ENCODE peak calls at places on chromosome 5, in ten cellular contexts. J is A549, O is ovary, G is H1, D is suprapubic skin, U is GM12878, Q is stomach, F is SK-N-SH, I is upper lobe of left lung, K is K562. N is an unnamed sample.

GRCh38 chr5:73591102-73591695 is 25.7 kb downstream of the UTP15 start:
- DNase-seq in J (peak; percentile 64), O (peak; percentile 27), G (no peak), D (no peak), U (peak; percentile 28), Q (no peak), F (peak; percentile 54), I (no peak), K (peak; percentile 62), N (peak; percentile 92)

GRCh38 chr5:76303917-76304316 is 99.2 kb upstream of the IQGAP2 start:
- DNase-seq in J (no peak), O (no peak), G (no peak), D (no peak), U (peak; percentile 34), Q (peak; percentile 42), F (no peak), I (no peak), K (no peak), N (no peak)

GRCh38 chr5:71471193-71471592 is 15.7 kb downstream of the BDP1 start:
- DNase-seq in J (no peak), O (no peak), G (no peak), D (no peak), U (no peak), Q (no peak), F (no peak), I (no peak), K (no peak), N (no peak)

GRCh38 chr5:151094054-151094858 is 13.4 kb upstream of the TNIP1 start:
- DNase-seq in J (peak; percentile 43), O (no peak), G (no peak), D (no peak), U (no peak), Q (peak; percentile 48), F (no peak), I (no peak), K (no peak), N (no peak)

GRCh38 chr5:82259172-82259800 is 18.9 kb downstream of the RPS23 start:
- DNase-seq in J (peak; percentile 14), O (no peak), G (no peak), D (no peak), U (no peak), Q (no peak), F (peak; percentile 30), I (no peak), K (no peak), N (no peak)

GRCh38 chr5:173396311-173396993 is 68.2 kb upstream of the STC2 start:
- DNase-seq in J (peak; percentile 23), O (no peak), G (peak; percentile 21), D (no peak), U (no peak), Q (no peak), F (peak; percentile 44), I (peak; percentile 41), K (no peak), N (no peak)

GRCh38 chr5:35852084-35852734 is 4.5 kb upstream of the IL7R start:
- DNase-seq in J (peak; percentile 10), O (no peak), G (no peak), D (no peak), U (peak; percentile 26), Q (no peak), F (peak; percentile 23), I (peak; percentile 6), K (no peak), N (no peak)

GRCh38 chr5:10984021-10984420 is 223.0 kb upstream of the DAP start:
- DNase-seq in J (no peak), O (no peak), G (no peak), D (no peak), U (no peak), Q (no peak), F (no peak), I (no peak), K (no peak), N (no peak)

GRCh38 chr5:105922574-105922973 is 1748.2 kb downstream of the EFNA5 start:
- DNase-seq in J (no peak), O (no peak), G (no peak), D (no peak), U (no peak), Q (no peak), F (no peak), I (no peak), K (no peak), N (no peak)

GRCh38 chr5:92644271-92644886 is 936.6 kb downstream of the NR2F1-AS1 start:
- DNase-seq in J (no peak), O (no peak), G (no peak), D (no peak), U (no peak), Q (no peak), F (no peak), I (no peak), K (no peak), N (no peak)

GRCh38 chr5:57335092-57335491 is 147.5 kb downstream of the ACTBL2 start:
- DNase-seq in J (peak; percentile 70), O (no peak), G (no peak), D (no peak), U (no peak), Q (no peak), F (no peak), I (no peak), K (no peak), N (no peak)

GRCh38 chr5:60026174-60026573 is 132.6 kb upstream of the PDE4D start:
- DNase-seq in J (peak; percentile 1), O (no peak), G (no peak), D (no peak), U (no peak), Q (no peak), F (no peak), I (no peak), K (no peak), N (no peak)

GRCh38 chr5:67257500-67257899 is 60.9 kb upstream of the CD180 start:
- DNase-seq in J (no peak), O (no peak), G (no peak), D (no peak), U (no peak), Q (no peak), F (no peak), I (no peak), K (no peak), N (no peak)

GRCh38 chr5:133235696-133236426 is 184.0 kb downstream of the HSPA4 start:
- DNase-seq in J (no peak), O (no peak), G (no peak), D (peak; percentile 22), U (no peak), Q (no peak), F (no peak), I (no peak), K (no peak), N (no peak)

GRCh38 chr5:131462479-131462878 is 172.6 kb downstream of the RAPGEF6 start:
- DNase-seq in J (no peak), O (no peak), G (no peak), D (no peak), U (no peak), Q (no peak), F (no peak), I (no peak), K (no peak), N (no peak)

DNA sequence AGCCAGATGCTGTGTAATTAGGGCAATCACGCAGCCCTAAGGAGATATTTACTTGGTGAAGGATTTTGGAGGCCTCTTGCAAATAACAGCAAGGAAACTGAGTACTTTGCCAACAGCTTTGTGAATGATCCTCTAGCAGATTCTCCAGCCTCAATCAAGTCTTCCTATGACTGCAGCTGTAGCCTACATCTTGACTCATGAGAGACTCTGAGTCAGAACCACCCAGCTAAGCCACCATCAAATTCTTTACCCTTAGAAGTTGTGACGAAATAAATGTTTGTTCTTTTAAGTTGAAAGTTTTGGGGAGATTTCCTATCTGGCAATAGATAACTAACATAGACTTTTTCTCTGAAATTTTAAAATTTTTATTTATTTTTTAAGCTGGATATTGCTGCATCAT is 237.6 kb upstream of the CCNH start:
- DNase-seq in J (no peak), O (no peak), G (no peak), D (no peak), U (no peak), Q (no peak), F (no peak), I (no peak), K (no peak), N (no peak)
- TF ChIP-seq EP300 in J (no peak), O (no peak), G (no peak), D (no peak), U (no peak), Q (no peak), F (no peak), I (no peak), K (no peak), N (no peak)

DNA sequence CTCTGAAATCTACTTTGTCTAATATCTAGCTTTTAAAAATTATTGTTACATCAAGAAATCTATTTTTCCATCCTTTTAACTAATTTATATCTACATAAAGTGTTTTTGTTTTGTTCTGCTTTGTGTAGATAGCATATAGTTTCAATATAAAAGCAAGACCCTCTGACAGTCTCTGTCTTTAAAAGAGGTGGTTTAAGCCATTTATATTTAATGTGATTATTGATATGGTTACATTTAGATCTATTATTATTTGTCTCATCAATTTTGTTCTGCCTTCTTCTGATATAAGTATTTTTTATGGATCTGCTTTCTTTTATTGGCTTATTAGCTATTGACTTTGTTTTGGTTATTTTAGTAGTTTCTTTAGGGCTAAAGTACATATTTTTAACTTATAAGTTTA is 16.0 kb downstream of the HMGXB3 start:
- DNase-seq in J (no peak), O (no peak), G (no peak), D (no peak), U (no peak), Q (no peak), F (no peak), I (no peak), K (no peak), N (no peak)
- H3K27ac ChIP-seq in J (no peak overlapping the region), O (no peak overlapping the region), G (no peak overlapping the region), D (no peak overlapping the region), U (no peak overlapping the region), Q (no peak overlapping the region), F (no peak overlapping the region), I (no peak overlapping the region), K (no peak overlapping the region), N (no peak overlapping the region)

DNA sequence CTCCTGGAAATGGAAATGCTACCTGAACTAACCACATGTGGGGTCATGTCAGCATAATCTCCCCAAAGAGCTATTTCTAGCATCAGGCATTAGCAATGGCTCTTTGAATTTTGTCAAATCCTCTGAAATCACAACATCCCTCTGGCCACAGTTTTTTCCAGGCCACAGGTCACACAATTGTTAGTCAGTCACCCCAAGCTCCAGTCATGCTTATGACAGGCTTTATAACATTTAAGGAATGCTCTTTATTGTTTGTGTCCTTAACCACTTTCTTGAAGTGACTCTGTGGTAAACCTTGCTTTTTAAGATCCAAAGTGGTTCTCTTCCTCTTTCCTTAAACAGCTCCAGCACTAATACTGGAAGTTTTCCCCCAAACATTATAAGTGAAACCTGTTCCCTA is 169.2 kb upstream of the HMHB1 start:
- DNase-seq in J (no peak), O (no peak), G (no peak), D (no peak), U (no peak), Q (no peak), F (no peak), I (no peak), K (no peak), N (no peak)
- TF ChIP-seq EP300 in J (no peak), O (no peak), G (no peak), D (no peak), U (no peak), Q (no peak), F (no peak), I (no peak), K (no peak), N (no peak)

DNA sequence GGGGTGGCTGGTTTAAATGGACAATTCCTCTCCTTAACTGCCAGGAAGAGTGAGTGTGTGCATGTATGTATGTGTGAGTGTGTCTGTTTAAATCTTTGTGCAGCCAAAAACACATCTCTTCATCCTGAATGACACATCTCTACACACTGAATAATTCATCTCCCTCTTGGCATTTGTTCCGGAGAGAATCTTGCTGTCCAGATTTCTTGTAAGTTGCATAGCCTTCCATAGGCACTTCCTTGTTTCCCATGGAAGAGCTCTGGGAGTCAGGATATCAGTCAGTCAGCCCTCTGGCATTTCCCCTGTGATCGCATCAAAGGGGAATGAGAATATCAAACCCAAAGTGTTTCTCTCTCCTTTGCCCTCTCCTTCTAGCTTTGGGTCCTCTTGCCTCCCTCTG is 74.7 kb downstream of the WWC1 start:
- DNase-seq in J (no peak), O (no peak), G (no peak), D (no peak), U (no peak), Q (no peak), F (no peak), I (no peak), K (no peak), N (no peak)
- H3K27ac ChIP-seq in J (peak overlapping the region; percentile 87), O (no peak overlapping the region), G (no peak overlapping the region), D (peak overlapping the region; percentile 68), U (no peak overlapping the region), Q (peak overlapping the region; percentile 73), F (no peak overlapping the region), I (peak overlapping the region; percentile 55), K (no peak overlapping the region), N (no peak overlapping the region)